ENCODE peak calls at places on chromosome 15, in ten cellular contexts. One of them, this sample, is unnamed.

GRCh38 chr15:28955160-28955502 is 69.4 kb downstream of the APBA2 start:
- DNase-seq in mammary epithelial cell: no peak
- DNase-seq in HepG2: no peak
- DNase-seq in astrocyte: peak; percentile 81
- DNase-seq in colonic mucosa: no peak
- DNase-seq in PC-3: peak; percentile 79
- DNase-seq in Karpas-422: peak; percentile 42
- DNase-seq in fibroblast of lung: peak; percentile 86
- DNase-seq in K562: peak; percentile 84
- DNase-seq in IMR-90: peak; percentile 69
- DNase-seq in this sample: no peak

GRCh38 chr15:31235298-31236183 is 91.1 kb upstream of the KLF13 start:
- DNase-seq in IMR-90: no peak
- DNase-seq in HepG2: no peak
- DNase-seq in Karpas-422: peak; percentile 84
- DNase-seq in PC-3: no peak
- DNase-seq in colonic mucosa: no peak
- DNase-seq in K562: peak; percentile 8
- DNase-seq in astrocyte: peak; percentile 30
- DNase-seq in mammary epithelial cell: no peak
- DNase-seq in fibroblast of lung: peak; percentile 49
- DNase-seq in this sample: peak; percentile 18

GRCh38 chr15:71548317-71548908 is 261.9 kb upstream of the NR2E3 start:
- DNase-seq in IMR-90: no peak
- DNase-seq in astrocyte: no peak
- DNase-seq in fibroblast of lung: no peak
- DNase-seq in PC-3: no peak
- DNase-seq in mammary epithelial cell: no peak
- DNase-seq in K562: no peak
- DNase-seq in colonic mucosa: no peak
- DNase-seq in HepG2: no peak
- DNase-seq in Karpas-422: no peak
- DNase-seq in this sample: no peak

GRCh38 chr15:64847016-64847415 is 5.3 kb downstream of the PLEKHO2 start:
- DNase-seq in PC-3: no peak
- DNase-seq in IMR-90: no peak
- DNase-seq in Karpas-422: peak; percentile 82
- DNase-seq in mammary epithelial cell: peak; percentile 57
- DNase-seq in K562: no peak
- DNase-seq in fibroblast of lung: no peak
- DNase-seq in HepG2: no peak
- DNase-seq in astrocyte: no peak
- DNase-seq in colonic mucosa: no peak
- DNase-seq in this sample: no peak

GRCh38 chr15:51377038-51377761 is 35.7 kb downstream of the GLDN start:
- DNase-seq in PC-3: peak; percentile 15
- DNase-seq in mammary epithelial cell: peak; percentile 2
- DNase-seq in colonic mucosa: no peak
- DNase-seq in astrocyte: peak; percentile 81
- DNase-seq in Karpas-422: no peak
- DNase-seq in fibroblast of lung: peak; percentile 83
- DNase-seq in K562: no peak
- DNase-seq in HepG2: no peak
- DNase-seq in IMR-90: peak; percentile 93
- DNase-seq in this sample: peak; percentile 15

GRCh38 chr15:35442734-35443133 is 103.2 kb downstream of the DPH6 start:
- DNase-seq in colonic mucosa: no peak
- DNase-seq in IMR-90: no peak
- DNase-seq in Karpas-422: no peak
- DNase-seq in mammary epithelial cell: no peak
- DNase-seq in fibroblast of lung: no peak
- DNase-seq in K562: no peak
- DNase-seq in HepG2: no peak
- DNase-seq in PC-3: no peak
- DNase-seq in astrocyte: no peak
- DNase-seq in this sample: peak; percentile 39

GRCh38 chr15:52228928-52229327 is 37.7 kb upstream of the GNB5 start:
- DNase-seq in mammary epithelial cell: peak; percentile 91
- DNase-seq in fibroblast of lung: peak; percentile 13
- DNase-seq in colonic mucosa: peak; percentile 87
- DNase-seq in IMR-90: no peak
- DNase-seq in PC-3: peak; percentile 11
- DNase-seq in HepG2: peak; percentile 49
- DNase-seq in K562: peak; percentile 49
- DNase-seq in astrocyte: no peak
- DNase-seq in Karpas-422: peak; percentile 80
- DNase-seq in this sample: no peak

GRCh38 chr15:33067456-33067855 is 127.1 kb downstream of the FMN1 start:
- DNase-seq in astrocyte: peak; percentile 71
- DNase-seq in K562: no peak
- DNase-seq in fibroblast of lung: peak; percentile 77
- DNase-seq in HepG2: no peak
- DNase-seq in Karpas-422: no peak
- DNase-seq in PC-3: peak; percentile 69
- DNase-seq in IMR-90: peak; percentile 91
- DNase-seq in mammary epithelial cell: no peak
- DNase-seq in colonic mucosa: no peak
- DNase-seq in this sample: peak; percentile 58

GRCh38 chr15:66775127-66776105 is 73.4 kb downstream of the SMAD6 start:
- DNase-seq in PC-3: no peak
- DNase-seq in K562: no peak
- DNase-seq in fibroblast of lung: peak; percentile 43
- DNase-seq in colonic mucosa: no peak
- DNase-seq in HepG2: no peak
- DNase-seq in IMR-90: no peak
- DNase-seq in mammary epithelial cell: no peak
- DNase-seq in Karpas-422: no peak
- DNase-seq in astrocyte: no peak
- DNase-seq in this sample: no peak

DNA sequence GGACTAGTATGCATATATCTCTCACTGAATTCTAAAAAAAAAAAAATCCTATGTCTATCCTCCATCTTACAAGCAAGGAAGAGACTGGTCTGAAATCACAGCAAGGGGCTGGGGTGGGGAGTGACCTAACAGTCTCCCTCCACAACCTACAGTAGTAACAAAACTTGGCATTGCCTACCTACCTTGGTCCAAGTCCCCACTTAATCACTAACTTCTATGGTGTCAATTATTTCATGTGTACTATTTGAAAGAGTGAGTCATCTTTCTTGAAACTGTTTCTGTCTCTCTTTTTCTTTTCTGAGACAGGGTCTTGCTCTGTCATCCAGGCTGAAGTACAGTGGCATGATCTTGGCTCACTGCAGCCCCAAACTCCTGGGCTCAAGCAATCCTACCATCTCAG is 36.8 kb downstream of the CHAC1 start:
- DNase-seq in mammary epithelial cell: no peak
- DNase-seq in IMR-90: no peak
- DNase-seq in K562: no peak
- DNase-seq in fibroblast of lung: no peak
- DNase-seq in astrocyte: no peak
- DNase-seq in Karpas-422: no peak
- DNase-seq in HepG2: no peak
- DNase-seq in PC-3: no peak
- DNase-seq in colonic mucosa: no peak
- DNase-seq in this sample: no peak
- H3K36me3 ChIP-seq in mammary epithelial cell: peaks cover 15% of the 10 kb centered on the region
- H3K36me3 ChIP-seq in IMR-90: peaks cover 22% of the 10 kb centered on the region
- H3K36me3 ChIP-seq in K562: peaks cover 80% of the 10 kb centered on the region
- H3K36me3 ChIP-seq in fibroblast of lung: no peaks in the 10 kb centered on the region
- H3K36me3 ChIP-seq in astrocyte: peaks cover 40% of the 10 kb centered on the region
- H3K36me3 ChIP-seq in Karpas-422: peaks cover 23% of the 10 kb centered on the region
- H3K36me3 ChIP-seq in HepG2: peaks cover 21% of the 10 kb centered on the region
- H3K36me3 ChIP-seq in PC-3: peaks cover 52% of the 10 kb centered on the region
- H3K36me3 ChIP-seq in colonic mucosa: peaks cover 10% of the 10 kb centered on the region
- H3K36me3 ChIP-seq in this sample: peaks cover 62% of the 10 kb centered on the region

DNA sequence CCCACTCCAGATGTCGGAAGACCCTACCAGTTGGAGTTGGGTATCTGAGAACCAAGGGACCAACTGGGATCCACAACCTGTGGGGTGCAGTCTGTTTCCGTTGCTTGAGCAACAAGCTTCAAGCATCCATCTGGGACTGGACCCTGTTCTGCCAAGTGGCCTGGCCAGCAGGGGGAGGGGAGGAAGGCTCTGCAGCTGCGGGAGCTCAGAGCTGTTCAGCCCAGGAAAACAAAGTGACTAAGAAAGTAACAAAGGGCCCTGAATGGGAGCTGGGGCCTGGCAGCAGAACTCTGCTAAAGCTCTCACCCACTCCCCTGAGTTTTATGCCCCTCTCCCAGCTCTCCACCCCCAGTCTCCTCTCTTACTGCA is 2.7 kb downstream of the TYRO3 start:
- DNase-seq in colonic mucosa: no peak
- DNase-seq in HepG2: no peak
- DNase-seq in K562: peak; percentile 50
- DNase-seq in PC-3: no peak
- DNase-seq in IMR-90: peak; percentile 73
- DNase-seq in Karpas-422: no peak
- DNase-seq in astrocyte: peak; percentile 56
- DNase-seq in mammary epithelial cell: no peak
- DNase-seq in fibroblast of lung: peak; percentile 70
- DNase-seq in this sample: no peak
- H3K4me1 ChIP-seq in colonic mucosa: no peaks in the 10 kb centered on the region
- H3K4me1 ChIP-seq in HepG2: peaks cover 83% of the 10 kb centered on the region
- H3K4me1 ChIP-seq in K562: peaks cover 84% of the 10 kb centered on the region
- H3K4me1 ChIP-seq in PC-3: peaks cover 18% of the 10 kb centered on the region
- H3K4me1 ChIP-seq in IMR-90: peaks cover 31% of the 10 kb centered on the region
- H3K4me1 ChIP-seq in Karpas-422: peaks cover 20% of the 10 kb centered on the region
- H3K4me1 ChIP-seq in astrocyte: peaks cover 35% of the 10 kb centered on the region
- H3K4me1 ChIP-seq in mammary epithelial cell: peaks cover 17% of the 10 kb centered on the region
- H3K4me1 ChIP-seq in fibroblast of lung: peaks cover 6% of the 10 kb centered on the region
- H3K4me1 ChIP-seq in this sample: peaks cover 30% of the 10 kb centered on the region

GRCh38 chr15:77070180-77070499 is 769 bp downstream of the TSPAN3 start:
- DNase-seq in PC-3: no peak
- DNase-seq in mammary epithelial cell: peak; percentile 5
- DNase-seq in HepG2: no peak
- DNase-seq in K562: no peak
- DNase-seq in IMR-90: no peak
- DNase-seq in colonic mucosa: no peak
- DNase-seq in fibroblast of lung: no peak
- DNase-seq in astrocyte: no peak
- DNase-seq in Karpas-422: no peak
- DNase-seq in this sample: no peak
- H3K9ac ChIP-seq in PC-3: peak overlapping the region; percentile 84
- H3K9ac ChIP-seq in mammary epithelial cell: peak overlapping the region; percentile 60
- H3K9ac ChIP-seq in HepG2: peak overlapping the region; percentile 82
- H3K9ac ChIP-seq in K562: peak overlapping the region; percentile 97
- H3K9ac ChIP-seq in IMR-90: peak overlapping the region; percentile 95
- H3K9ac ChIP-seq in colonic mucosa: peak overlapping the region; percentile 93
- H3K9ac ChIP-seq in fibroblast of lung: peak overlapping the region; percentile 81
- H3K9ac ChIP-seq in astrocyte: peak overlapping the region; percentile 90
- H3K9ac ChIP-seq in Karpas-422: peak overlapping the region; percentile 78
- H3K9ac ChIP-seq in this sample: peak overlapping the region; percentile 94

GRCh38 chr15:68277605-68278344 is at the start of gene FEM1B:
- DNase-seq in fibroblast of lung: peak; percentile 93
- DNase-seq in IMR-90: peak; percentile 92
- DNase-seq in Karpas-422: peak; percentile 96
- DNase-seq in HepG2: peak; percentile 83
- DNase-seq in PC-3: peak; percentile 83
- DNase-seq in mammary epithelial cell: peak; percentile 95
- DNase-seq in K562: peak; percentile 92
- DNase-seq in astrocyte: peak; percentile 89
- DNase-seq in colonic mucosa: peak; percentile 89
- DNase-seq in this sample: peak; percentile 96

GRCh38 chr15:68278345-68279217 is 1.0 kb downstream of the FEM1B start:
- DNase-seq in PC-3: peak; percentile 42
- DNase-seq in K562: peak; percentile 78
- DNase-seq in fibroblast of lung: peak; percentile 66
- DNase-seq in IMR-90: peak; percentile 35
- DNase-seq in HepG2: peak; percentile 65
- DNase-seq in Karpas-422: peak; percentile 67
- DNase-seq in colonic mucosa: peak; percentile 49
- DNase-seq in astrocyte: peak; percentile 60
- DNase-seq in mammary epithelial cell: peak; percentile 54
- DNase-seq in this sample: peak; percentile 52

GRCh38 chr15:68281008-68281407 is 3.5 kb downstream of the FEM1B start:
- DNase-seq in K562: peak; percentile 59
- DNase-seq in fibroblast of lung: no peak
- DNase-seq in HepG2: no peak
- DNase-seq in PC-3: no peak
- DNase-seq in astrocyte: no peak
- DNase-seq in Karpas-422: no peak
- DNase-seq in IMR-90: no peak
- DNase-seq in mammary epithelial cell: no peak
- DNase-seq in colonic mucosa: no peak
- DNase-seq in this sample: no peak

GRCh38 chr15:68279218-68279533 is 1.6 kb downstream of the FEM1B start:
- DNase-seq in PC-3: no peak
- DNase-seq in astrocyte: no peak
- DNase-seq in colonic mucosa: no peak
- DNase-seq in HepG2: no peak
- DNase-seq in fibroblast of lung: no peak
- DNase-seq in mammary epithelial cell: no peak
- DNase-seq in IMR-90: no peak
- DNase-seq in K562: no peak
- DNase-seq in Karpas-422: peak; percentile 46
- DNase-seq in this sample: peak; percentile 62

DNA sequence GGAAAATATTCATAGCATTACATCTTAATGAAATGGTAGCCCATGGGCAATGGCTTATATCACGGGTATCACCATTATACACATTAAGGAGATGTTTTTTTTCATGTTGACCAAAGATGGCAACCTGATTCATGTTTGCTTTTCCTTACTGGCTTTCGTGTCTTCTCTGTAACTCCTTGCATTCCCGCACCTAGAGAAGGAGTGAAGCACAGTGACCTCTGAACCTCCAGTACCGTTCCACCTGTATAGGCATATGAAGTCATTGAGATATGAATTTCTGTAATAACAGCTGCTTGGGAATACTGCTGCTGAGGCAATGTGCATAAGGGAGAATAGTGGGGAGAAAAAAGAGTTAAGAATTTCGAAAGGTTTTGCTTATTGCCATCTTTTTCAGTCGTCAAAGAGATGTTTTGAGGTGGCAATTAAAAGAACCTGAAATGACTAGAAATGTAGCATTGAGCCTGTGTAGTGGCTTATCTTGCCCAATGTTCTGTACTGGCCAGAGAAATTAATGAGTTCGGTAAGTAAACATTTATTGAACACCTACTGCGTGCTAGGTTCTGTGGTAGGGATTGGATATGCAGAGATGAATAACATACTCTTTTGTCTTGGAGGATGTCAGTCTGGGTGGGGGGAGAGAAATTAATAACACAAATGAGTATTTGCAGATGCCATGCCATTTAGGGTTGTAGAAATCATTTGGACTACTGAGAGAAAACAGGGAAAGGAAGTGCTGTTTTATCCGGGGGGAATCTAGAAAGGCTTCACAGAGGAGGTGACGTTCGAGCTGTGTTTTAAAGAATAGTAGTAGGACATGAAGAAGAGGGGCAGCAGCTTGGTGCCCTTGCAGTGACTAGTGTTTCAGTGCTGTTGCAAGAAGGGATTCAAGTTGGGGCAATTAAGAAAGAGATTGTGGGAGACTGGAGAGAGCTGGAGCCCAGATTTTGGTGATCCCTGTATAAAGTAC is 2.5 kb downstream of the FEM1B start:
- DNase-seq in PC-3: no peak
- DNase-seq in Karpas-422: no peak
- DNase-seq in IMR-90: no peak
- DNase-seq in mammary epithelial cell: peak; percentile 51
- DNase-seq in HepG2: no peak
- DNase-seq in fibroblast of lung: no peak
- DNase-seq in astrocyte: no peak
- DNase-seq in K562: peak; percentile 25
- DNase-seq in colonic mucosa: no peak
- DNase-seq in this sample: no peak
- H3K36me3 ChIP-seq in PC-3: peaks cover 9% of the 10 kb centered on the region
- H3K36me3 ChIP-seq in Karpas-422: peaks cover 12% of the 10 kb centered on the region
- H3K36me3 ChIP-seq in IMR-90: peaks cover 8% of the 10 kb centered on the region
- H3K36me3 ChIP-seq in mammary epithelial cell: peaks cover 4% of the 10 kb centered on the region
- H3K36me3 ChIP-seq in HepG2: peaks cover 4% of the 10 kb centered on the region
- H3K36me3 ChIP-seq in fibroblast of lung: no peaks in the 10 kb centered on the region
- H3K36me3 ChIP-seq in astrocyte: peaks cover 2% of the 10 kb centered on the region
- H3K36me3 ChIP-seq in K562: peaks cover 22% of the 10 kb centered on the region
- H3K36me3 ChIP-seq in colonic mucosa: no peaks in the 10 kb centered on the region
- H3K36me3 ChIP-seq in this sample: peaks cover 8% of the 10 kb centered on the region